ENCODE peak calls at places on chromosomes 13 and 19, in seven cellular contexts. One of them, this sample, is unnamed.

GRCh38 chr19:49422407-49423277 is 599 bp downstream of the PTH2 start:
- DNase-seq in PC-3: no peak
- DNase-seq in cardiac muscle cell: peak; percentile 46
- DNase-seq in testis: peak; percentile 62
- DNase-seq in left ventricle myocardium inferior: peak; percentile 38
- DNase-seq in ovary: no peak
- DNase-seq in GM10248: peak; percentile 58
- DNase-seq in this sample: no peak

GRCh38 chr13:109816112-109816978 is 30.0 kb upstream of the IRS2 start:
- DNase-seq in ovary: no peak
- DNase-seq in PC-3: peak; percentile 31
- DNase-seq in testis: no peak
- DNase-seq in GM10248: no peak
- DNase-seq in left ventricle myocardium inferior: no peak
- DNase-seq in cardiac muscle cell: no peak
- DNase-seq in this sample: peak; percentile 20

GRCh38 chr19:16001481-16002312 is 52.9 kb downstream of the OR10H4 start:
- DNase-seq in PC-3: peak; percentile 15
- DNase-seq in GM10248: peak; percentile 77
- DNase-seq in left ventricle myocardium inferior: no peak
- DNase-seq in cardiac muscle cell: peak; percentile 82
- DNase-seq in testis: no peak
- DNase-seq in ovary: no peak
- DNase-seq in this sample: peak; percentile 16

GRCh38 chr13:75365724-75366173 is 116.2 kb downstream of the TBC1D4 start:
- DNase-seq in ovary: no peak
- DNase-seq in PC-3: peak; percentile 92
- DNase-seq in cardiac muscle cell: peak; percentile 36
- DNase-seq in testis: no peak
- DNase-seq in GM10248: peak; percentile 52
- DNase-seq in left ventricle myocardium inferior: no peak
- DNase-seq in this sample: peak; percentile 62

GRCh38 chr13:30303269-30303668 is 4.1 kb downstream of the KATNAL1 start:
- DNase-seq in left ventricle myocardium inferior: no peak
- DNase-seq in GM10248: no peak
- DNase-seq in cardiac muscle cell: no peak
- DNase-seq in PC-3: no peak
- DNase-seq in ovary: no peak
- DNase-seq in testis: no peak
- DNase-seq in this sample: no peak

GRCh38 chr19:42175952-42176648 is 41.4 kb downstream of the DEDD2 start:
- DNase-seq in ovary: peak; percentile 26
- DNase-seq in GM10248: no peak
- DNase-seq in PC-3: peak; percentile 19
- DNase-seq in testis: peak; percentile 21
- DNase-seq in left ventricle myocardium inferior: no peak
- DNase-seq in cardiac muscle cell: peak; percentile 35
- DNase-seq in this sample: no peak

GRCh38 chr13:62432906-62433305 is 1017.3 kb upstream of the PCDH20 start:
- DNase-seq in cardiac muscle cell: no peak
- DNase-seq in testis: no peak
- DNase-seq in PC-3: no peak
- DNase-seq in ovary: no peak
- DNase-seq in left ventricle myocardium inferior: no peak
- DNase-seq in GM10248: no peak
- DNase-seq in this sample: no peak

GRCh38 chr13:25682221-25682620 is 310.4 kb downstream of the ATP8A2 start:
- DNase-seq in left ventricle myocardium inferior: no peak
- DNase-seq in testis: no peak
- DNase-seq in cardiac muscle cell: no peak
- DNase-seq in PC-3: no peak
- DNase-seq in ovary: no peak
- DNase-seq in GM10248: no peak
- DNase-seq in this sample: no peak

GRCh38 chr19:21317821-21318220 is 11.4 kb downstream of the ZNF708 start:
- DNase-seq in ovary: no peak
- DNase-seq in GM10248: no peak
- DNase-seq in PC-3: no peak
- DNase-seq in cardiac muscle cell: no peak
- DNase-seq in left ventricle myocardium inferior: no peak
- DNase-seq in testis: no peak
- DNase-seq in this sample: no peak

GRCh38 chr13:74557870-74558269 is 423.7 kb upstream of the KLF12 start:
- DNase-seq in left ventricle myocardium inferior: no peak
- DNase-seq in PC-3: no peak
- DNase-seq in testis: no peak
- DNase-seq in ovary: no peak
- DNase-seq in cardiac muscle cell: no peak
- DNase-seq in GM10248: no peak
- DNase-seq in this sample: no peak

GRCh38 chr13:91544723-91545122 is 146.3 kb downstream of the GPC5 start:
- DNase-seq in PC-3: no peak
- DNase-seq in left ventricle myocardium inferior: no peak
- DNase-seq in GM10248: no peak
- DNase-seq in cardiac muscle cell: peak; percentile 8
- DNase-seq in testis: no peak
- DNase-seq in ovary: no peak
- DNase-seq in this sample: no peak

GRCh38 chr13:20230913-20231838 is 943 bp downstream of the GJB6 start:
- DNase-seq in testis: no peak
- DNase-seq in ovary: no peak
- DNase-seq in left ventricle myocardium inferior: no peak
- DNase-seq in GM10248: no peak
- DNase-seq in PC-3: no peak
- DNase-seq in cardiac muscle cell: no peak
- DNase-seq in this sample: no peak

GRCh38 chr13:59111711-59112110 is 1052.0 kb downstream of the DIAPH3 start:
- DNase-seq in left ventricle myocardium inferior: no peak
- DNase-seq in cardiac muscle cell: peak; percentile 87
- DNase-seq in ovary: no peak
- DNase-seq in PC-3: no peak
- DNase-seq in GM10248: no peak
- DNase-seq in testis: no peak
- DNase-seq in this sample: no peak

GRCh38 chr19:12065100-12065538 is 588 bp downstream of the ZNF844 start:
- DNase-seq in PC-3: no peak
- DNase-seq in testis: peak; percentile 45
- DNase-seq in left ventricle myocardium inferior: peak; percentile 22
- DNase-seq in cardiac muscle cell: peak; percentile 54
- DNase-seq in GM10248: no peak
- DNase-seq in ovary: no peak
- DNase-seq in this sample: peak; percentile 12

GRCh38 chr19:3838661-3839060 is 30.2 kb downstream of the ZFR2 start:
- DNase-seq in cardiac muscle cell: no peak
- DNase-seq in PC-3: no peak
- DNase-seq in ovary: no peak
- DNase-seq in testis: no peak
- DNase-seq in left ventricle myocardium inferior: no peak
- DNase-seq in GM10248: no peak
- DNase-seq in this sample: no peak

GRCh38 chr13:50129923-50130685 is 114.9 kb downstream of the KCNRG start:
- DNase-seq in GM10248: no peak
- DNase-seq in PC-3: peak; percentile 13
- DNase-seq in left ventricle myocardium inferior: peak; percentile 37
- DNase-seq in ovary: peak; percentile 31
- DNase-seq in testis: no peak
- DNase-seq in cardiac muscle cell: peak; percentile 61
- DNase-seq in this sample: no peak

GRCh38 chr19:15136234-15136954 is 29.2 kb downstream of the SYDE1 start:
- DNase-seq in GM10248: no peak
- DNase-seq in left ventricle myocardium inferior: no peak
- DNase-seq in cardiac muscle cell: no peak
- DNase-seq in testis: no peak
- DNase-seq in PC-3: peak; percentile 88
- DNase-seq in ovary: no peak
- DNase-seq in this sample: peak; percentile 49

GRCh38 chr13:106078191-106078590 is 457.3 kb downstream of the EFNB2 start:
- DNase-seq in ovary: no peak
- DNase-seq in cardiac muscle cell: peak; percentile 25
- DNase-seq in PC-3: no peak
- DNase-seq in left ventricle myocardium inferior: no peak
- DNase-seq in GM10248: no peak
- DNase-seq in testis: no peak
- DNase-seq in this sample: no peak

GRCh38 chr13:106087201-106087600 is 448.3 kb downstream of the EFNB2 start:
- DNase-seq in GM10248: no peak
- DNase-seq in left ventricle myocardium inferior: no peak
- DNase-seq in testis: no peak
- DNase-seq in cardiac muscle cell: no peak
- DNase-seq in ovary: no peak
- DNase-seq in PC-3: no peak
- DNase-seq in this sample: no peak

GRCh38 chr13:106089251-106089940 is 446.1 kb downstream of the EFNB2 start:
- DNase-seq in ovary: no peak
- DNase-seq in cardiac muscle cell: no peak
- DNase-seq in testis: no peak
- DNase-seq in PC-3: no peak
- DNase-seq in left ventricle myocardium inferior: no peak
- DNase-seq in GM10248: no peak
- DNase-seq in this sample: no peak

GRCh38 chr13:106088094-106088493 is 447.4 kb downstream of the EFNB2 start:
- DNase-seq in testis: no peak
- DNase-seq in left ventricle myocardium inferior: no peak
- DNase-seq in ovary: no peak
- DNase-seq in PC-3: no peak
- DNase-seq in cardiac muscle cell: no peak
- DNase-seq in GM10248: no peak
- DNase-seq in this sample: no peak

DNA sequence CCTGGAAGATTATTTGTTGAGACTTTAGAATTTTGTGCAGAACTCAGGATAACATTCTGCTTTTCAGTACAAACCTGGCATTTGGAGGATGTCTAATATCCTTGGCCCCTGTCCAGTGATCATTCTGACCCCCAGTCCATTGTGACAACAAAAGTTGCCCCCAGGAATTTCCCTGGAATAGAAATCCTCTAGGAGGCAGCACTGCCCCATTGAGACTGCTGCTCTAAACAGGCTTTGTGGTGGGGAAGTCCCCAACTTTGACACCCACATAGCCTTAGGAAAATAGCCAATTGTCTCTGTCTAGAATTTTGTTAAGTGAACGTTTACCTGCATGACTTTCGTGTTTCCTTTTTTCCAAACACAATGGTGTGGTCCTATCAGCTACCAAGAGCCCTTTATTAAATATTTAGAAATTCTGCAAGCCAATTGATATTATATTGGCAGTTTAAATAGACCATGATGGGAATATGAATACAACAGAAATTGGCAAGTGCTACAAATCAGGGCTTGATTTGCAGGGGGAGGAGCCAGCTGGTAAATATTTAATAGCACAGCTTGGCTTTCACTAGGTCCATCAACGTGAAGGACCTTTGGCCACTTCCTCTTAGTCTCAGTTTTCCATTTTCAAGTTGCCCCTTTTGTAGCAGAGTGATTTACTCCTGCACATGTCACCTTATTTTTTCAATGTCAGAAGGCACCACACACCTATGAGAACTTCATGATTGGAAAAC is 451.7 kb downstream of the EFNB2 start:
- DNase-seq in PC-3: peak; percentile 72
- DNase-seq in testis: peak; percentile 63
- DNase-seq in left ventricle myocardium inferior: no peak
- DNase-seq in GM10248: peak; percentile 35
- DNase-seq in cardiac muscle cell: peak; percentile 62
- DNase-seq in ovary: no peak
- DNase-seq in this sample: peak; percentile 48
- TF ChIP-seq CTCF in PC-3: peak; percentile 83
- TF ChIP-seq CTCF in testis: peak; percentile 39
- TF ChIP-seq CTCF in left ventricle myocardium inferior: peak; percentile 69
- TF ChIP-seq CTCF in GM10248: peak; percentile 32
- TF ChIP-seq CTCF in cardiac muscle cell: peak; percentile 86
- TF ChIP-seq CTCF in ovary: no peak
- TF ChIP-seq CTCF in this sample: peak; percentile 44

DNA sequence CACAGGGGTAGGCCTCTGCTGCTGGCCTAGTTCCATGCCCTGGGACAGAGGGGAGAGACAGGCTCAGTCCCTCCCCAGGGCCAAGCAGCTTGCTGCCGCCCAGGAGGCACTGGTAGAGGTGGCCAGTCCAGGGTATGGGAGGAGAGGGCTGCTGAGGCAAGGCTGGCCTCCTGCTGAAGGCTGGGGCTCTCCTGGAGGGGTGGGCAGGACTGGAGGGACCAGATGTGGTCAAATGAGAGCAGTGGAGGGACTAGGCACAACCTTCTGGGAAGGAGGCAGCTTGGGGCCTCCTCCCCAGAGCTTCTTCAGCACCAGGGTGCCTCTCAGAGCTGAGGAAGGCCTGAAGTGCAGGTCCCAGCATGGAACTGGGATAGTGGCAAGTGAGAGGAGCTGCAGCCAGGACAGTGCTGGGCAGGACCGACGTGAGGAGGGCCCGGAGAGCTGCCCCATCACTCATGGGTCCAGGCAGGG is 29.8 kb upstream of the VSTM2B start:
- DNase-seq in GM10248: no peak
- DNase-seq in left ventricle myocardium inferior: no peak
- DNase-seq in PC-3: no peak
- DNase-seq in cardiac muscle cell: no peak
- DNase-seq in ovary: no peak
- DNase-seq in testis: no peak
- DNase-seq in this sample: no peak
- TF ChIP-seq CTCF in GM10248: no peak
- TF ChIP-seq CTCF in left ventricle myocardium inferior: no peak
- TF ChIP-seq CTCF in PC-3: no peak
- TF ChIP-seq CTCF in cardiac muscle cell: no peak
- TF ChIP-seq CTCF in ovary: no peak
- TF ChIP-seq CTCF in testis: no peak
- TF ChIP-seq CTCF in this sample: no peak

GRCh38 chr19:35790981-35791813 is 15.8 kb downstream of the ARHGAP33 start:
- DNase-seq in PC-3: no peak
- DNase-seq in GM10248: no peak
- DNase-seq in cardiac muscle cell: no peak
- DNase-seq in left ventricle myocardium inferior: no peak
- DNase-seq in ovary: no peak
- DNase-seq in testis: no peak
- DNase-seq in this sample: no peak
- TF ChIP-seq CTCF in PC-3: peak; percentile 20
- TF ChIP-seq CTCF in GM10248: peak; percentile 29
- TF ChIP-seq CTCF in cardiac muscle cell: no peak
- TF ChIP-seq CTCF in left ventricle myocardium inferior: peak; percentile 10
- TF ChIP-seq CTCF in ovary: no peak
- TF ChIP-seq CTCF in testis: no peak
- TF ChIP-seq CTCF in this sample: no peak

DNA sequence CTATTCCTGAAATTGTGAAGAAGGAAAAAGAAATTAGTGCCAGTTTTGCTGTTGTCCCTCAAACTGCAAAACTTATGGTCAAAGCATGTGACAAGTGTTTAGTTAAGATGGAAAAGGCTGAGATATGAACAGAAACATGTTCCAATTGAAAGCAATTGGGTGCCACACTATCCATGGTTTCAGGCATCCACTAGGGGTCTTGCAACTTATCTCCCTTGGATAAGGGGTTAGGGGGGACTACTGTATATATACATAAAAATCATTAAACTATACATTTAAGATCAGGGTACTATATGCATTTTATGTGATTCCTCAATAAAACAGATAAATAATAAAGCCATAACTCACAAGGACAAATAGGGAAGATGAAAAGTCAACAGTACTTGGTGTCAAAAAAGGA is 8.3 kb downstream of the SPART start:
- DNase-seq in PC-3: no peak
- DNase-seq in ovary: no peak
- DNase-seq in cardiac muscle cell: no peak
- DNase-seq in GM10248: no peak
- DNase-seq in left ventricle myocardium inferior: no peak
- DNase-seq in testis: no peak
- DNase-seq in this sample: no peak
- TF ChIP-seq CTCF in PC-3: no peak
- TF ChIP-seq CTCF in ovary: no peak
- TF ChIP-seq CTCF in cardiac muscle cell: no peak
- TF ChIP-seq CTCF in GM10248: no peak
- TF ChIP-seq CTCF in left ventricle myocardium inferior: no peak
- TF ChIP-seq CTCF in testis: no peak
- TF ChIP-seq CTCF in this sample: no peak